ENCODE peak calls at places on chromosomes 12 and 14, in nine cellular contexts. G is ureter, I is neural crest cell, E is glutamatergic neuron, C is NCI-H2081, M is progenitor cell of endocrine pancreas, J is SIG-M5, O is WTC11, F is A549. T is an unnamed sample.

GRCh38 chr12:21276826-21277225 is 57.9 kb downstream of the SLCO1A2 start:
- DNase-seq in G (no peak), I (no peak), E (no peak), C (no peak), M (no peak), J (no peak), O (no peak), F (no peak), T (no peak)

GRCh38 chr12:106333756-106334155 is 23.8 kb upstream of the POLR3B start:
- DNase-seq in G (no peak), I (no peak), E (no peak), C (no peak), M (no peak), J (no peak), O (no peak), F (no peak), T (no peak)

GRCh38 chr12:27006797-27007467 is 7.3 kb downstream of the TM7SF3 start:
- DNase-seq in G (no peak), I (no peak), E (no peak), C (no peak), M (no peak), J (no peak), O (no peak), F (no peak), T (no peak)

GRCh38 chr12:19002192-19002591 is 127.3 kb upstream of the PLEKHA5 start:
- DNase-seq in G (no peak), I (no peak), E (no peak), C (no peak), M (no peak), J (no peak), O (no peak), F (no peak), T (no peak)

GRCh38 chr12:76860301-76860700 is 18.5 kb downstream of the CSRP2 start:
- DNase-seq in G (no peak), I (no peak), E (no peak), C (no peak), M (no peak), J (no peak), O (no peak), F (no peak), T (no peak)

GRCh38 chr14:76768671-76769500 is 7.6 kb downstream of the VASH1 start:
- DNase-seq in G (peak), I (no peak), E (no peak), C (no peak), M (no peak), J (no peak), O (no peak), F (no peak), T (no peak)

GRCh38 chr14:69190191-69190590 is 1.1 kb upstream of the EXD2 start:
- DNase-seq in G (no peak), I (no peak), E (no peak), C (no peak), M (no peak), J (no peak), O (no peak), F (no peak), T (no peak)

GRCh38 chr14:100825691-100826331 is at the start of gene MEG3:
- DNase-seq in G (no peak), I (no peak), E (no peak), C (no peak), M (no peak), J (no peak), O (no peak), F (peak), T (peak)

GRCh38 chr14:69312608-69313007 is 52.6 kb downstream of the GALNT16 start:
- DNase-seq in G (no peak), I (no peak), E (no peak), C (no peak), M (no peak), J (no peak), O (no peak), F (no peak), T (no peak)

GRCh38 chr12:111330800-111331752 is 37.8 kb downstream of the PHETA1 start:
- DNase-seq in G (no peak), I (no peak), E (no peak), C (peak), M (no peak), J (no peak), O (no peak), F (peak), T (peak)

GRCh38 chr12:14264777-14265176 is 100.7 kb upstream of the ATF7IP start:
- DNase-seq in G (no peak), I (no peak), E (no peak), C (no peak), M (no peak), J (peak), O (no peak), F (no peak), T (no peak)

GRCh38 chr14:79598339-79598738 is 613.0 kb downstream of the DIO2 start:
- DNase-seq in G (no peak), I (no peak), E (no peak), C (no peak), M (no peak), J (no peak), O (no peak), F (no peak), T (no peak)

GRCh38 chr12:93571360-93571853 is 1.1 kb upstream of the SOCS2 start:
- DNase-seq in G (peak), I (peak), E (peak), C (peak), M (peak), J (no peak), O (peak), F (peak), T (peak)

GRCh38 chr14:29650554-29651269 is 276.9 kb downstream of the PRKD1 start:
- DNase-seq in G (no peak), I (no peak), E (no peak), C (no peak), M (no peak), J (no peak), O (no peak), F (no peak), T (peak)

GRCh38 chr14:69439516-69440270 is 41.2 kb downstream of the SLC39A9 start:
- DNase-seq in G (no peak), I (no peak), E (no peak), C (no peak), M (no peak), J (no peak), O (peak), F (no peak), T (no peak)

GRCh38 chr14:34003052-34003668 is 52.3 kb upstream of the EGLN3 start:
- DNase-seq in G (no peak), I (no peak), E (no peak), C (no peak), M (no peak), J (no peak), O (no peak), F (no peak), T (no peak)

GRCh38 chr12:46831335-46832083 is 5.7 kb upstream of the SLC38A4 start:
- DNase-seq in G (no peak), I (peak), E (peak), C (no peak), M (peak), J (no peak), O (peak), F (no peak), T (peak)

GRCh38 chr14:74524076-74524812 is 30.7 kb downstream of the ISCA2 start:
- DNase-seq in G (no peak), I (no peak), E (no peak), C (no peak), M (no peak), J (no peak), O (no peak), F (no peak), T (no peak)

GRCh38 chr14:51328942-51329350 is 88.9 kb downstream of the TMX1 start:
- DNase-seq in G (no peak), I (no peak), E (no peak), C (no peak), M (no peak), J (no peak), O (no peak), F (no peak), T (no peak)

GRCh38 chr14:104881369-104881979 is 16.4 kb downstream of the CEP170B start:
- DNase-seq in G (no peak), I (no peak), E (peak), C (peak), M (no peak), J (no peak), O (no peak), F (no peak), T (peak)

GRCh38 chr14:52790011-52790755 is 1.2 kb downstream of the GNPNAT1 start:
- DNase-seq in G (no peak), I (no peak), E (no peak), C (peak), M (no peak), J (no peak), O (no peak), F (peak), T (peak)

GRCh38 chr12:3236345-3237153 is 159.4 kb downstream of the TSPAN9 start:
- DNase-seq in G (no peak), I (no peak), E (no peak), C (peak), M (no peak), J (no peak), O (peak), F (peak), T (peak)

GRCh38 chr12:27914956-27915355 is 57.6 kb downstream of the PTHLH start:
- DNase-seq in G (no peak), I (no peak), E (peak), C (peak), M (no peak), J (no peak), O (no peak), F (no peak), T (no peak)

GRCh38 chr14:56953884-56954283 is 143.6 kb upstream of the OTX2 start:
- DNase-seq in G (no peak), I (no peak), E (no peak), C (no peak), M (no peak), J (no peak), O (no peak), F (no peak), T (peak)

GRCh38 chr14:68753696-68754095 is 39.2 kb downstream of the ZFP36L1 start:
- DNase-seq in G (no peak), I (no peak), E (no peak), C (no peak), M (no peak), J (no peak), O (no peak), F (no peak), T (no peak)

GRCh38 chr14:27945512-27945911 is 821.1 kb upstream of the FOXG1 start:
- DNase-seq in G (no peak), I (no peak), E (no peak), C (no peak), M (no peak), J (no peak), O (no peak), F (no peak), T (no peak)

GRCh38 chr12:102095677-102096263 is 24.1 kb downstream of the NUP37 start:
- DNase-seq in G (no peak), I (no peak), E (no peak), C (peak), M (no peak), J (no peak), O (no peak), F (peak), T (peak)

GRCh38 chr12:58496411-58496810 is 423.9 kb downstream of the LRIG3 start:
- DNase-seq in G (no peak), I (no peak), E (no peak), C (no peak), M (no peak), J (no peak), O (no peak), F (peak), T (no peak)

T was measured in left kidney.